ENCODE peak calls at places on chromosomes 5 and 9, in seven cellular contexts. S is sciatic nerve; T is effector memory CD4-positive, alpha-beta T cell; Y is nephron progenitor cell; I is right lobe of liver; X is Daoy; H is activated CD4-positive, alpha-beta memory T cell treated with anti-CD3 and anti-CD28 coated beads, Interleukin-2, amount 10 ng/mL, durations not matched to agents 7 days and 5 days. R is an unnamed sample.

GRCh38 chr9:95389373-95389772 is 71.9 kb upstream of the FANCC start:
- DNase-seq in S (no peak), T (no peak), Y (no peak), I (no peak), X (no peak), H (no peak), R (no peak)

GRCh38 chr5:142386151-142387021 is 61.6 kb upstream of the SPRY4 start:
- DNase-seq in S (no peak), T (no peak), Y (no peak), I (no peak), X (peak; percentile 18), H (no peak), R (no peak)

GRCh38 chr5:167759411-167759821 is 532.0 kb upstream of the WWC1 start:
- DNase-seq in S (no peak), T (no peak), Y (no peak), I (no peak), X (peak; percentile 91), H (no peak), R (no peak)

GRCh38 chr5:80867233-80867632 is 92.9 kb upstream of the RASGRF2 start:
- DNase-seq in S (no peak), T (no peak), Y (no peak), I (no peak), X (no peak), H (no peak), R (no peak)

GRCh38 chr9:95999390-95999789 is 123.9 kb downstream of the ERCC6L2 start:
- DNase-seq in S (no peak), T (no peak), Y (no peak), I (no peak), X (no peak), H (no peak), R (no peak)

GRCh38 chr5:33170414-33170813 is 270.4 kb upstream of the TARS1 start:
- DNase-seq in S (no peak), T (no peak), Y (no peak), I (no peak), X (no peak), H (no peak), R (no peak)

GRCh38 chr9:72399391-72399790 is 34.4 kb upstream of the ZFAND5 start:
- DNase-seq in S (no peak), T (no peak), Y (no peak), I (no peak), X (no peak), H (no peak), R (no peak)

GRCh38 chr9:70510157-70510770 is 95.8 kb upstream of the KLF9 start:
- DNase-seq in S (no peak), T (no peak), Y (peak; percentile 39), I (no peak), X (peak; percentile 44), H (peak; percentile 20), R (peak; percentile 55)

GRCh38 chr5:1187234-1187949 is 14.0 kb upstream of the SLC6A19 start:
- DNase-seq in S (no peak), T (no peak), Y (no peak), I (no peak), X (no peak), H (no peak), R (no peak)

GRCh38 chr5:179228341-179229121 is 116.7 kb downstream of the ADAMTS2 start:
- DNase-seq in S (peak; percentile 55), T (no peak), Y (peak; percentile 55), I (peak; percentile 35), X (no peak), H (no peak), R (no peak)

GRCh38 chr5:103894882-103895281 is 332.3 kb upstream of the NUDT12 start:
- DNase-seq in S (no peak), T (no peak), Y (peak; percentile 26), I (no peak), X (no peak), H (no peak), R (peak; percentile 24)

GRCh38 chr9:134838651-134839431 is 41.8 kb upstream of the FCN2 start:
- DNase-seq in S (no peak), T (no peak), Y (no peak), I (no peak), X (no peak), H (no peak), R (no peak)

GRCh38 chr9:70079364-70080103 is 35.9 kb downstream of the MAMDC2 start:
- DNase-seq in S (no peak), T (no peak), Y (no peak), I (no peak), X (no peak), H (no peak), R (no peak)

GRCh38 chr5:179827684-179828083 is 7.0 kb downstream of the SQSTM1 start:
- DNase-seq in S (no peak), T (no peak), Y (no peak), I (no peak), X (no peak), H (no peak), R (no peak)

GRCh38 chr5:170747357-170747756 is 36.2 kb upstream of the GABRP start:
- DNase-seq in S (no peak), T (no peak), Y (no peak), I (peak; percentile 33), X (no peak), H (no peak), R (peak; percentile 39)

GRCh38 chr9:752201-752600 is 89.3 kb upstream of the DMRT1 start:
- DNase-seq in S (no peak), T (no peak), Y (no peak), I (no peak), X (peak; percentile 80), H (no peak), R (no peak)

GRCh38 chr9:8899541-8899940 is 1100.0 kb upstream of the DMAC1 start:
- DNase-seq in S (no peak), T (no peak), Y (no peak), I (no peak), X (no peak), H (no peak), R (no peak)

GRCh38 chr5:111058064-111058463 is 13.4 kb upstream of the TSLP start:
- DNase-seq in S (no peak), T (no peak), Y (no peak), I (no peak), X (no peak), H (no peak), R (no peak)

GRCh38 chr9:126893079-126893478 is 21.5 kb upstream of the RALGPS1 start:
- DNase-seq in S (no peak), T (no peak), Y (no peak), I (no peak), X (no peak), H (no peak), R (no peak)

GRCh38 chr5:13921573-13921972 is 22.9 kb downstream of the DNAH5 start:
- DNase-seq in S (no peak), T (no peak), Y (no peak), I (no peak), X (no peak), H (no peak), R (no peak)

GRCh38 chr5:135047347-135047695 is 13.3 kb upstream of the PITX1 start:
- DNase-seq in S (no peak), T (no peak), Y (no peak), I (no peak), X (no peak), H (no peak), R (no peak)

GRCh38 chr5:129063483-129064136 is 30.9 kb upstream of the ISOC1 start:
- DNase-seq in S (no peak), T (no peak), Y (no peak), I (no peak), X (no peak), H (no peak), R (peak; percentile 55)

GRCh38 chr9:117555964-117556629 is 141.2 kb upstream of the ASTN2 start:
- DNase-seq in S (peak; percentile 59), T (no peak), Y (no peak), I (peak; percentile 82), X (no peak), H (peak; percentile 36), R (peak; percentile 83)

GRCh38 chr9:112000743-112001142 is 104.1 kb downstream of the UGCG start:
- DNase-seq in S (no peak), T (no peak), Y (no peak), I (no peak), X (no peak), H (no peak), R (no peak)

GRCh38 chr5:124655211-124655880 is 91.1 kb downstream of the ZNF608 start:
- DNase-seq in S (no peak), T (no peak), Y (no peak), I (no peak), X (peak; percentile 64), H (no peak), R (no peak)

GRCh38 chr9:8715792-8716191 is 916.2 kb upstream of the DMAC1 start:
- DNase-seq in S (no peak), T (no peak), Y (no peak), I (no peak), X (no peak), H (no peak), R (no peak)